ENCODE peak calls at places on chromosomes 13 and 19, in six cellular contexts. U, Q, D, L, A and S are unnamed samples.

GRCh38 chr13:31970237-31970930 is 61.2 kb upstream of the FRY start:
- DNase-seq in U (no peak), Q (no peak), D (no peak), L (no peak), A (no peak), S (no peak)

GRCh38 chr19:6264077-6264445 is 15.7 kb downstream of the MLLT1 start:
- DNase-seq in U (no peak), Q (no peak), D (no peak), L (no peak), A (no peak), S (no peak)

GRCh38 chr13:112616586-112617381 is 28.8 kb upstream of the TUBGCP3 start:
- DNase-seq in U (peak; percentile 69), Q (peak; percentile 34), D (no peak), L (no peak), A (peak; percentile 35), S (peak; percentile 60)

GRCh38 chr19:8373867-8374813 is 10.2 kb downstream of the ANGPTL4 start:
- DNase-seq in U (peak; percentile 20), Q (peak; percentile 59), D (no peak), L (no peak), A (peak; percentile 98), S (no peak)

GRCh38 chr19:47330466-47330869 is 1.5 kb upstream of the C5AR2 start:
- DNase-seq in U (no peak), Q (no peak), D (no peak), L (no peak), A (no peak), S (peak; percentile 67)

GRCh38 chr19:45528744-45529453 is 21.6 kb downstream of the VASP start:
- DNase-seq in U (no peak), Q (peak; percentile 81), D (peak; percentile 87), L (no peak), A (no peak), S (no peak)

GRCh38 chr19:38862321-38863059 is 12.7 kb upstream of the HNRNPL start:
- DNase-seq in U (peak; percentile 81), Q (no peak), D (no peak), L (no peak), A (no peak), S (no peak)

GRCh38 chr19:14035706-14036105 is 4.1 kb downstream of the IL27RA start:
- DNase-seq in U (no peak), Q (no peak), D (no peak), L (no peak), A (no peak), S (no peak)

GRCh38 chr13:49532593-49532992 is 36.8 kb downstream of the PHF11 start:
- DNase-seq in U (no peak), Q (no peak), D (no peak), L (no peak), A (no peak), S (no peak)

GRCh38 chr13:111046590-111047141 is 68.4 kb upstream of the ARHGEF7 start:
- DNase-seq in U (no peak), Q (peak; percentile 46), D (no peak), L (peak; percentile 36), A (no peak), S (peak; percentile 66)

GRCh38 chr13:72104656-72105180 is 237.7 kb upstream of the DACH1 start:
- DNase-seq in U (no peak), Q (no peak), D (no peak), L (no peak), A (no peak), S (no peak)

GRCh38 chr19:18289471-18290066 is 8.1 kb upstream of the JUND start:
- DNase-seq in U (no peak), Q (no peak), D (no peak), L (no peak), A (no peak), S (no peak)

GRCh38 chr19:17052439-17052838 is 22.8 kb downstream of the HAUS8 start:
- DNase-seq in U (peak; percentile 62), Q (no peak), D (no peak), L (no peak), A (no peak), S (peak; percentile 29)

GRCh38 chr19:50257141-50257540 is 53.7 kb downstream of the MYH14 start:
- DNase-seq in U (no peak), Q (no peak), D (no peak), L (no peak), A (no peak), S (no peak)

GRCh38 chr19:51071006-51071405 is 6.1 kb upstream of the KLK13 start:
- DNase-seq in U (no peak), Q (no peak), D (no peak), L (no peak), A (no peak), S (no peak)

GRCh38 chr13:40132249-40132648 is 476.8 kb downstream of the COG6 start:
- DNase-seq in U (no peak), Q (no peak), D (no peak), L (no peak), A (no peak), S (no peak)

GRCh38 chr13:106140476-106140875 is 395.0 kb downstream of the EFNB2 start:
- DNase-seq in U (no peak), Q (no peak), D (no peak), L (no peak), A (no peak), S (no peak)

GRCh38 chr19:32196690-32197420 is 148.6 kb upstream of the ZNF507 start:
- DNase-seq in U (no peak), Q (no peak), D (no peak), L (no peak), A (no peak), S (no peak)

DNA sequence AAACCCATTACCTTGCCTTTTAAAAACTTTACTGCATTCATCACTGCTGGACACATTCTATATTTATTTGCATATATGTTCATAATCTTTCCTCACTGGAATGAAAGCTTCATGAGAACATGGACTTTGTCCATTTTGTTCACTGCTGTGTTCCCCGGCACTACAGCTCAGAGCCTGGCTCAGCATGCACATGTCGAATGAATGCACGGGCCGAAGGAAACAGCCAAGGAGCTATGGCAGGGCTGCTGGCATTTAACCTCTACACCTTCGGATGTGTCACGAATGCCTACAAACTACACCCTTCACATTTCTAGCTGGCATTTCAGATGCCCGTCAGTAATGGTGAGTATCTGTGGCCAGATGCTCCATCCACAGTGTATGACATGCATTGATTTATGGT is 7.6 kb downstream of the MTIF3 start:
- DNase-seq in U (no peak), Q (no peak), D (no peak), L (no peak), A (no peak), S (no peak)
- H3K27ac ChIP-seq in U (no peak overlapping the region), Q (no peak overlapping the region), D (no peak overlapping the region), L (no peak overlapping the region), A (no peak overlapping the region), S (no peak overlapping the region)

DNA sequence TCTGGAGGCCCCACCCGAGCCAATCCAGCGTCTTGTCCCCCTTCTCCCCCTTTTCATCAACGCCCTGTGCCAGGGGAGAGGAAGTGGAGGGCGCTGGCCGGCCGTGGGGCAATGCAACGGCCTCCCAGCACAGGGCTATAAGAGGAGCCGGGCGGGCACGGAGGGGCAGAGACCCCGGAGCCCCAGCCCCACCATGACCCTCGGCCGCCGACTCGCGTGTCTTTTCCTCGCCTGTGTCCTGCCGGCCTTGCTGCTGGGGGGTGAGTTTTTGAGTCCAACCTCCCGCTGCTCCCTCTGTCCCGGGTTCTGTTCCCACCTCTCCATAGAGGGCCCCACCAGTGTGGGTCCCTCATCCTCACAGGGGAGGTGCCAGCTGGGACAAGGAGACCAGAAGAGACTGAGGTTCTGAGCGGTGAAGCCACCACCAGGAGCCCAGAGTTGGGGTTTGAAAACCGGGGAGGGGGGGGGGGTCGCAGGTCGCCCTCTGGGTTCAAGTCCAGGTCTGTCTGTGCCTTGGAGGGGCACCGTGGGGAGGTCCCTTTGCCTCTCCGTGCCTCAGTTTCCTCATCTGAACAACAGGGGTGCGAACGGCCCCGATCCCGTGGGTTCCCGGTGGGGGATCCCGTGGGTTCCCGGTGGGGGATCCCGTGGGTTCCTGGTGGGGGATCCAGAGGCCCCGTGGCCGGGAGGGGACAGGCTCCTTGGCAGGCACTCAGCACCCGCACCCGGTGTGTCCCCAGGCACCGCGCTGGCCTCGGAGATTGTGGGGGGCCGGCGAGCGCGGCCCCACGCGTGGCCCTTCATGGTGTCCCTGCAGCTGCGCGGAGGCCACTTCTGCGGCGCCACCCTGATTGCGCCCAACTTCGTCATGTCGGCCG is at the start of gene ELANE:
- DNase-seq in U (no peak), Q (no peak), D (no peak), L (no peak), A (no peak), S (peak; percentile 70)
- TF ChIP-seq GABPA in U (no peak), Q (no peak), D (no peak), L (no peak), A (no peak), S (no peak)

GRCh38 chr19:41356984-41357739 is 3.4 kb upstream of the TGFB1 start:
- DNase-seq in U (peak; percentile 3), Q (no peak), D (no peak), L (no peak), A (no peak), S (no peak)
- H3K27ac ChIP-seq in U (no peak overlapping the region), Q (no peak overlapping the region), D (no peak overlapping the region), L (no peak overlapping the region), A (no peak overlapping the region), S (no peak overlapping the region)

DNA sequence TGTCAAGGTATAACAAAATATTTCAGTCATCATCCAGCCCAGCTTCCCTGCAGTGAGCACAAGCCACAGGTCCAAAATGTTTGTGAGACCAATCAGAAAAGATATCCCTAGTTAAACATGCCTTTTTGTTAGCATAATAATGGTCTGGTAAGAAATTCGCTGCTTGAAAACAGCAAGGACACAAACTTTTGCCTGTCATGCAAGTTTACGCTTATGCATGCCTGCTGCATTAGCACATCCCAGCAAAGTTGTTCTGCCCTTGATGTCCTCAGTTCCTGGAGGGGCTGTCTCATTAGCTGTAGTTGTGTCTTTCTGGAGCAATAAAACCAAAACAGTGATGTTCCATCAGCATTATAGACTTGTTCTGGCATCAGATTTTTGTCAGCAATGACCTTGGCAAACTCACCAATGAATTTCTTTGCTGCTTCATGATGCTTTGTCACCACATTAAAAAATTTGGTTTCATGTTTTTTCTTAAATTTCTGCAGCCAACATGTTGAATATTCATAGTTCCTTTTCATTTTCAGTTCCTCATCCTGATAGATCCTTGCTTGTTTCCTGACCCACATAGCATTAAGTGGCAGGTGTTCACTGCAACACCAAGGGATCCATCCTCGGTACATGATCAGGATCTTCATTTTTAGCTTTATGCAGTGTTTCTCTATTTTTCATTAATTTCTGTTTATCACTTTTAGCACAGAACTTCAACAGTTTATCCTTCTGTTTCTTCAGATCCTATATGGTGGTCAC is 72.0 kb upstream of the GPR183 start:
- DNase-seq in U (no peak), Q (no peak), D (peak; percentile 31), L (no peak), A (no peak), S (no peak)
- TF ChIP-seq GABPA in U (no peak), Q (no peak), D (no peak), L (no peak), A (no peak), S (no peak)